ENCODE peak calls at places on chromosomes 12 and 14, in nine cellular contexts. K is iris pigment epithelial cell; U is anterior cingulate cortex; H is BJ; R is SW 1271; A is AG09319; Z is EL; E is nucleus accumbens; S is stimulated activated CD4-positive, alpha-beta T cell treated with anti-CD3 and anti-CD28 coated beads, Interleukin-12 subunit alpha, Interleukin-12 subunit beta, amount 100 ng/mL, for 24 hours. D is an unnamed sample.

GRCh38 chr14:31291210-31291609 is 83.6 kb upstream of the HECTD1 start:
- DNase-seq in Z (peak; percentile 33), E (no peak), H (no peak), R (no peak), S (no peak), A (no peak), K (peak; percentile 55), U (no peak), D (no peak)

GRCh38 chr14:33897878-33898535 is 52.9 kb downstream of the EGLN3 start:
- DNase-seq in A (no peak), R (no peak), K (no peak), E (no peak), H (no peak), U (no peak), Z (no peak), S (no peak), D (no peak)

GRCh38 chr12:132264086-132265010 is 65.0 kb downstream of the GALNT9 start:
- DNase-seq in A (no peak), K (no peak), R (no peak), U (no peak), E (no peak), S (no peak), Z (no peak), H (no peak), D (no peak)

GRCh38 chr14:77752799-77753516 is 8.0 kb downstream of the SNW1 start:
- DNase-seq in A (no peak), S (no peak), U (no peak), R (no peak), K (peak; percentile 50), E (no peak), Z (no peak), H (no peak), D (no peak)

GRCh38 chr12:1781770-1782169 is 38.6 kb upstream of the LRTM2 start:
- DNase-seq in R (no peak), K (peak; percentile 90), A (no peak), H (no peak), S (no peak), Z (peak; percentile 26), U (no peak), E (no peak), D (no peak)

GRCh38 chr12:76669981-76670380 is 93.9 kb upstream of the ZDHHC17 start:
- DNase-seq in E (no peak), K (no peak), U (no peak), R (no peak), A (no peak), Z (no peak), S (no peak), H (no peak), D (no peak)

GRCh38 chr12:57446292-57446960 is 8.7 kb upstream of the INHBE start:
- DNase-seq in S (no peak), K (no peak), H (no peak), Z (no peak), A (no peak), U (no peak), E (no peak), R (no peak), D (no peak)

GRCh38 chr14:32004300-32004699 is 72.8 kb upstream of the ARHGAP5 start:
- DNase-seq in K (peak; percentile 86), R (peak; percentile 22), S (no peak), Z (peak; percentile 32), U (no peak), A (no peak), E (no peak), H (peak; percentile 20), D (peak; percentile 29)

GRCh38 chr12:51171884-51172514 is 936 bp downstream of the TFCP2 start:
- DNase-seq in Z (peak; percentile 40), S (no peak), R (peak; percentile 38), U (no peak), H (no peak), K (peak; percentile 42), E (no peak), A (no peak), D (no peak)

GRCh38 chr12:113056631-113057488 is at the start of gene DTX1:
- DNase-seq in U (peak; percentile 50), E (no peak), S (peak; percentile 36), H (no peak), Z (no peak), A (no peak), K (no peak), R (no peak), D (no peak)

GRCh38 chr12:93456077-93456476 is 11.2 kb upstream of the MRPL42 start:
- DNase-seq in S (no peak), A (no peak), E (no peak), H (no peak), K (no peak), R (no peak), Z (no peak), U (no peak), D (no peak)

GRCh38 chr12:116528498-116528897 is 30.7 kb upstream of the MAP1LC3B2 start:
- DNase-seq in S (no peak), H (no peak), K (peak; percentile 36), U (no peak), A (no peak), R (no peak), E (no peak), Z (peak; percentile 69), D (no peak)

GRCh38 chr14:61281186-61281676 is at the start of gene TMEM30B:
- DNase-seq in A (no peak), K (no peak), E (no peak), H (no peak), U (no peak), S (no peak), Z (no peak), R (no peak), D (no peak)

GRCh38 chr14:26394114-26394855 is 203.5 kb downstream of the NOVA1 start:
- DNase-seq in R (peak; percentile 24), U (no peak), H (no peak), A (peak; percentile 8), K (peak; percentile 35), S (no peak), Z (no peak), E (no peak), D (no peak)

GRCh38 chr12:28202374-28203130 is 12.3 kb downstream of the CCDC91 start:
- DNase-seq in R (no peak), Z (no peak), E (no peak), A (no peak), S (no peak), K (no peak), H (no peak), U (no peak), D (no peak)

GRCh38 chr12:95208678-95209077 is 8.6 kb downstream of the FGD6 start:
- DNase-seq in E (no peak), U (no peak), H (no peak), A (no peak), K (no peak), S (no peak), Z (no peak), R (no peak), D (no peak)

GRCh38 chr12:12265571-12266388 is 1.1 kb downstream of the LRP6 start:
- DNase-seq in R (no peak), H (no peak), K (peak; percentile 63), S (no peak), Z (peak; percentile 50), U (peak; percentile 37), A (no peak), E (no peak), D (no peak)

GRCh38 chr14:55705651-55706340 is 125.8 kb downstream of the KTN1 start:
- DNase-seq in U (no peak), S (no peak), R (no peak), Z (no peak), A (no peak), H (no peak), E (no peak), K (no peak), D (no peak)

GRCh38 chr12:132465269-132466190 is 24.4 kb upstream of the FBRSL1 start:
- DNase-seq in Z (no peak), H (no peak), U (no peak), S (no peak), R (no peak), K (no peak), E (no peak), A (no peak), D (no peak)

GRCh38 chr12:98709022-98709421 is 63.9 kb downstream of the APAF1 start:
- DNase-seq in A (no peak), H (no peak), U (no peak), R (no peak), K (no peak), E (no peak), S (no peak), Z (no peak), D (no peak)

GRCh38 chr12:106267535-106267934 is 19.7 kb upstream of the CKAP4 start:
- DNase-seq in R (no peak), S (no peak), H (no peak), U (no peak), Z (no peak), K (no peak), A (no peak), E (no peak), D (no peak)